ENCODE peak calls at places on chromosomes 5 and 9, in five cellular contexts. Y is tibial artery, Q is H9, G is suprapubic skin, A is body of pancreas. H is an unnamed sample. For H3K9me3, the result is how much of the 10 kb centered on the place peaks cover.

GRCh38 chr5:112417931-112418358 is 1.1 kb downstream of the EPB41L4A start:
- DNase-seq in Y (peak), Q (no peak), G (peak), A (peak), H (no peak)

GRCh38 chr5:502325-503079 is 21.7 kb downstream of the SLC9A3 start:
- DNase-seq in Y (no peak), Q (no peak), G (no peak), A (no peak), H (no peak)

GRCh38 chr9:71331603-71332002 is 210.2 kb upstream of the TRPM3 start:
- DNase-seq in Y (no peak), Q (no peak), G (no peak), A (no peak), H (no peak)

GRCh38 chr5:39599721-39600431 is 175.1 kb upstream of the DAB2 start:
- DNase-seq in Y (no peak), Q (no peak), G (no peak), A (no peak), H (no peak)

GRCh38 chr5:99030871-99031440 is 102.1 kb upstream of the CHD1 start:
- DNase-seq in Y (no peak), Q (no peak), G (no peak), A (no peak), H (no peak)

GRCh38 chr5:179225387-179225786 is 119.9 kb downstream of the ADAMTS2 start:
- DNase-seq in Y (peak), Q (peak), G (peak), A (peak), H (no peak)

GRCh38 chr5:140219068-140219971 is 44.3 kb downstream of the CYSTM1 start:
- DNase-seq in Y (no peak), Q (no peak), G (no peak), A (peak), H (no peak)

GRCh38 chr5:166117744-166118072 is 2173.7 kb upstream of the WWC1 start:
- DNase-seq in Y (no peak), Q (no peak), G (no peak), A (no peak), H (no peak)

GRCh38 chr5:140642718-140643117 is 3.5 kb downstream of the TMCO6 start:
- DNase-seq in Y (peak), Q (no peak), G (no peak), A (no peak), H (no peak)

GRCh38 chr9:72871685-72872084 is 81.2 kb downstream of the ALDH1A1 start:
- DNase-seq in Y (no peak), Q (no peak), G (no peak), A (no peak), H (no peak)

GRCh38 chr5:96172436-96172835 is 210.8 kb upstream of the ELL2 start:
- DNase-seq in Y (no peak), Q (no peak), G (no peak), A (no peak), H (no peak)

GRCh38 chr9:72585737-72586136 is 64.3 kb downstream of the TMC1 start:
- DNase-seq in Y (no peak), Q (no peak), G (no peak), A (peak), H (no peak)

GRCh38 chr5:165834922-165835321 is 2329.5 kb downstream of the MAT2B start:
- DNase-seq in Y (no peak), Q (no peak), G (no peak), A (no peak), H (no peak)

GRCh38 chr5:169182797-169183196 is 118.1 kb downstream of the SLIT3 start:
- DNase-seq in Y (no peak), Q (no peak), G (no peak), A (no peak), H (no peak)

GRCh38 chr5:169178269-169178668 is 122.7 kb downstream of the SLIT3 start:
- DNase-seq in Y (no peak), Q (no peak), G (no peak), A (no peak), H (no peak)

GRCh38 chr5:169178754-169179153 is 122.2 kb downstream of the SLIT3 start:
- DNase-seq in Y (no peak), Q (no peak), G (no peak), A (no peak), H (no peak)

GRCh38 chr5:169183581-169183980 is 117.4 kb downstream of the SLIT3 start:
- DNase-seq in Y (no peak), Q (no peak), G (no peak), A (no peak), H (no peak)

DNA sequence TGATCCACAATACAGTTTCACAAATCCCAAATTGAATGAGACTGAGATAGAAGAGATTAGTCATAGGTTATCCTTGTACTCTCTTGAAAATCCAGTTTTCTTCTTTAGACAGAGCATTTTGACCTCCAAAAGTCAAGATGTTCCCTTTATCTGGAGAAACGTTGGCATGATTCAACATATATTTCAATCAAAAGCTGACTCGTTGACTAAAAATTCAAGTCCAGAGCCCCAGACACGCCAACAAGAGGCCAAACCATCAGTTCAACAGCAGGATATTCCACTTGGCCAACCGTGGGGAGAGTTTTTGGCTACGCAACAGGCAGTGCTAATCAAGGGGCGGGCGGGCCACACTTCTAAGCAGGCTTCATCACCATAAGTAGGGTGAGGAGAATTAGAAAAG is 119.2 kb downstream of the SLIT3 start:
- DNase-seq in Y (no peak), Q (no peak), G (no peak), A (no peak), H (no peak)
- H3K27ac ChIP-seq in Y (peak), Q (no peak), G (no peak), A (no peak), H (no peak)

DNA sequence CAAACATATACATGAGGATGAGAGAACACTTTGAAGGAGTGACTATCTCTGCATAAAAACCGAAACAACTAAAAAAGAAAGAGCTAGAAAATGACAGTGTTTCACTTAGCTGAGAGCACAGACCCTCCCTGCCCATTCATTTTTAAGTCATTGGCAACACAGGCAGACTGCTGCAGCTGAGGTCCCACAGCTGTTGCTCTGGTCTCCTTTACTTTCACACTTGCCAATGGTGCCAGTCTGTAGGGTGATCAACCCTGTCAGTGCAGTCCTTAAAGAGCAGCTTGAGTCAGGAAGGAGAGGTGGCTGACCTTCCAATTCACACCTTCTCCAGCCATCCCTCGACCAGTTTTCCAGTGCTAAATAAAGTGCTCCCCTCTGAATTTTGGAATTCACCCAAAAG is 508.3 kb upstream of the CCNG1 start:
- DNase-seq in Y (no peak), Q (no peak), G (no peak), A (no peak), H (no peak)
- H3K9me3 ChIP-seq in Y (under half), Q (under half), G (under half), A (under half), H (under half)

GRCh38 chr5:44953078-44953477 is 144.3 kb downstream of the MRPS30 start:
- DNase-seq in Y (no peak), Q (no peak), G (no peak), A (no peak), H (no peak)

GRCh38 chr5:44945743-44946142 is 137.0 kb downstream of the MRPS30 start:
- DNase-seq in Y (no peak), Q (no peak), G (no peak), A (no peak), H (no peak)

GRCh38 chr5:44949687-44950086 is 140.9 kb downstream of the MRPS30 start:
- DNase-seq in Y (no peak), Q (no peak), G (no peak), A (no peak), H (no peak)

GRCh38 chr5:44952376-44952775 is 143.6 kb downstream of the MRPS30 start:
- DNase-seq in Y (no peak), Q (no peak), G (no peak), A (no peak), H (no peak)

DNA sequence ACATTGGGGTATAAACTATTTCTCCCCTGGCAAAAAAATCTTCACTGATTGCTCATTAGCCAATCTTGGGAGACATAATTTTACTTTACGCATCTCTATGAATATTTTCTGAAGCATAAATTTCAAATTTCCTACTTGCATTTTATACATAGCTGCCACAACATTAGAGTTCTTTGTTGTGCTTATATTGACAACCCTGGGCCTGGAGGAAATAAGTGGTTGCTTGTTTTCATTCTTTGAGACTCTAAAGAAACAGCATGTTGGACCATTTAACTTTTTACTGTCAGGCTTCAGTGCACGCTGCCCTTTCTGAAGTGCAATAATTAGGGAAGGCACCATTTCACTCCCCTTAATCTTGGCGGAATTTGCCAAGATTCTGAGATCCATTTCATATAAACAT is 142.6 kb downstream of the MRPS30 start:
- DNase-seq in Y (no peak), Q (no peak), G (no peak), A (no peak), H (no peak)
- H3K27ac ChIP-seq in Y (no peak), Q (no peak), G (no peak), A (no peak), H (no peak)

GRCh38 chr5:41252036-41252435 is 38.7 kb upstream of the C6 start:
- DNase-seq in Y (no peak), Q (no peak), G (no peak), A (no peak), H (no peak)

GRCh38 chr5:41246376-41246775 is 33.0 kb upstream of the C6 start:
- DNase-seq in Y (no peak), Q (no peak), G (no peak), A (no peak), H (no peak)

GRCh38 chr5:41253109-41253508 is 39.8 kb upstream of the C6 start:
- DNase-seq in Y (no peak), Q (no peak), G (no peak), A (no peak), H (no peak)

GRCh38 chr5:41250351-41250987 is 37.1 kb upstream of the C6 start:
- DNase-seq in Y (no peak), Q (no peak), G (no peak), A (no peak), H (no peak)

GRCh38 chr5:41247135-41247534 is 33.8 kb upstream of the C6 start:
- DNase-seq in Y (no peak), Q (no peak), G (no peak), A (no peak), H (no peak)
- H3K9me3 ChIP-seq in Y (under half), Q (under half), G (under half), A (under half), H (under half)

GRCh38 chr9:35164711-35165110 is 2.9 kb downstream of the UNC13B start:
- DNase-seq in Y (no peak), Q (no peak), G (no peak), A (no peak), H (no peak)
- H3K27ac ChIP-seq in Y (no peak), Q (no peak), G (no peak), A (no peak), H (no peak)

DNA sequence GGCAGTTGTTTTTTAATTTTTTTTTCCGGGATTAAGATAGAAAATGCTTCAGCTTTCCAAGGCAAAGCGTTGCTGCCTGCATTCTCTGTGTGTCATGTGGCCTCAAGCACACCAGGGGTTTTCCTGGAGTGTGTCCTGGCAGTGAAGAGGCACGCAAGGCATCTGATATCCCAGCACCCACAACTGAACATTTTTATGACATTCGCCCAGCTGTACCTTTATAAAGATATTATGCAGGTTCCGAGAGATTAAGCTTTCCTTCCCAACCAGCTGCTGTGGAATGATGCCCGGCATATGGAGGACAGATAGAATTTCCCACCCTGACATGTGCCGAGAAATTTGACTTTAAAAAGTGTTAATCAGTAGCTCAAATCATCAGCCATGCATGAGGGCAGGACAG is 205.6 kb downstream of the GADD45G start:
- DNase-seq in Y (no peak), Q (no peak), G (no peak), A (no peak), H (no peak)
- H3K9me3 ChIP-seq in Y (under half), Q (under half), G (under half), A (under half), H (under half)

GRCh38 chr5:131976414-131977211 is 31.1 kb upstream of the MEIKIN start:
- DNase-seq in Y (no peak), Q (peak), G (no peak), A (no peak), H (no peak)

GRCh38 chr5:131980696-131981095 is 30.8 kb downstream of the ACSL6 start:
- DNase-seq in Y (no peak), Q (no peak), G (no peak), A (no peak), H (no peak)

GRCh38 chr5:131981516-131981915 is 29.9 kb downstream of the ACSL6 start:
- DNase-seq in Y (no peak), Q (no peak), G (no peak), A (no peak), H (no peak)

GRCh38 chr5:131977212-131977604 is 31.7 kb upstream of the MEIKIN start:
- DNase-seq in Y (no peak), Q (no peak), G (no peak), A (no peak), H (no peak)

DNA sequence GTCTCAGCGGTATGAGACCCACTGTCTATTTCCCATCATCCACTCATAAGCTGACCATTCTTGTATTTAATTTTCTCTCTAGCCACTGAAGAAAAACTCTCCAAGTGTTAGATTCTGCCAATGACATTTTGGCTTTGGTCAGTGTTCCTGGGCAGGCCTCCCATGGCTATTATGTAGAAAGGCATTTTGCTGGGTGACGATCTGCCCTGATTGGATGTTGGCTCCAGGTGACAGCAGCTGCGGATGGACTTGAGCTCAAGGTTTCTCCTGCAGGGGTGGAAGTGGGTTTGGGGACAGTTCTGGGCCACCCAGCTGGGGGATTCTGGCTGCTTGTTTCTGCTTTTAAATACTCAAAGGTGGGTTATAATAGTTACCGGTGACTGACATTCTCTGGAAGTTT is 31.6 kb downstream of the ACSL6 start:
- DNase-seq in Y (no peak), Q (no peak), G (no peak), A (no peak), H (no peak)
- H3K27ac ChIP-seq in Y (no peak), Q (no peak), G (no peak), A (no peak), H (no peak)

GRCh38 chr9:135244751-135245221 is 157.3 kb downstream of the OLFM1 start:
- DNase-seq in Y (no peak), Q (no peak), G (no peak), A (peak), H (no peak)

GRCh38 chr9:135247174-135247930 is 159.9 kb downstream of the OLFM1 start:
- DNase-seq in Y (no peak), Q (no peak), G (no peak), A (peak), H (no peak)

GRCh38 chr9:135246248-135247173 is 159.0 kb downstream of the OLFM1 start:
- DNase-seq in Y (no peak), Q (no peak), G (no peak), A (no peak), H (no peak)

GRCh38 chr9:135244271-135244691 is 156.8 kb downstream of the OLFM1 start:
- DNase-seq in Y (no peak), Q (no peak), G (no peak), A (peak), H (no peak)

GRCh38 chr9:135245482-135246247 is 158.2 kb downstream of the OLFM1 start:
- DNase-seq in Y (no peak), Q (no peak), G (no peak), A (no peak), H (no peak)
- H3K9me3 ChIP-seq in Y (under half), Q (under half), G (under half), A (under half), H (under half)

GRCh38 chr9:109315889-109316640 is 4.8 kb downstream of the EPB41L4B start:
- DNase-seq in Y (peak), Q (no peak), G (peak), A (peak), H (no peak)

GRCh38 chr9:109317311-109317978 is 3.4 kb downstream of the EPB41L4B start:
- DNase-seq in Y (no peak), Q (no peak), G (no peak), A (peak), H (no peak)

GRCh38 chr9:109314011-109314531 is 6.8 kb downstream of the EPB41L4B start:
- DNase-seq in Y (no peak), Q (no peak), G (no peak), A (peak), H (no peak)

GRCh38 chr9:109313351-109313750 is 7.5 kb downstream of the EPB41L4B start:
- DNase-seq in Y (no peak), Q (no peak), G (no peak), A (no peak), H (no peak)

DNA sequence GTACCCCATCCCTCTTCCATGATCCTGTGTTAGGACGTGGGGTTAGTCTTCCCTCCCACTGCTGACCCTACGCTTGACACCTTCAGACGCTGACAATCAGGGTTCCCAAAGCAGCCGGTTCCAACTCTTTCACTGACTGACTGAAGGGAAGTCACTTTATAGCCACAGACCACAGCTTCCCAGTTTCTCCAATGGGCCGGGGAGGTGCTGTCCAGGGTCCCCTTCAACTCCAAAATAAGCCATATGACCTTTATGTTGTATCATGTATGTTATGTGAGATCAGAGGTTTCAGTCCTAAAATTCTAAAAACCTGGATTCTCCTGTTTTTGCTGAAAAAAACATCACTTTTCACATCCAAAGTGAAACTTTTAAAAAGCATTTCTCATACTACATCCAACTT is 5.4 kb downstream of the EPB41L4B start:
- DNase-seq in Y (no peak), Q (no peak), G (no peak), A (no peak), H (no peak)
- H3K27ac ChIP-seq in Y (no peak), Q (no peak), G (no peak), A (peak), H (no peak)

H was measured in CD8-positive, alpha-beta T cell.